ENCODE peak calls at places on chromosomes 7 and 10, in four cellular contexts. M is renal cortical epithelial cell; V is EH; U is activated naive CD8-positive, alpha-beta T cell treated with anti-CD3 and anti-CD28 coated beads for 36 hours. W is an unnamed sample.

GRCh38 chr10:16992611-16993119 is 136.9 kb downstream of the CUBN start:
- DNase-seq in U (no peak), M (no peak), V (peak), W (no peak)

GRCh38 chr7:149209518-149210269 is 14.3 kb downstream of the ZNF282 start:
- DNase-seq in M (peak), V (peak), U (peak), W (peak)

GRCh38 chr10:97849491-97850402 is at the start of gene GOLGA7B:
- DNase-seq in U (peak), M (no peak), V (peak), W (peak)

GRCh38 chr10:85995791-85996190 is 370.8 kb downstream of the GRID1 start:
- DNase-seq in V (peak), M (peak), U (peak), W (no peak)

GRCh38 chr7:132290021-132290420 is 286.2 kb downstream of the PLXNA4 start:
- DNase-seq in M (no peak), V (no peak), U (no peak), W (no peak)

GRCh38 chr10:119396709-119397071 is 145.8 kb downstream of the RGS10 start:
- DNase-seq in M (no peak), V (no peak), U (no peak), W (no peak)

GRCh38 chr7:35685781-35686180 is 9.2 kb downstream of the HERPUD2 start:
- DNase-seq in M (no peak), V (no peak), U (no peak), W (no peak)

GRCh38 chr10:79073784-79074432 is 5.1 kb downstream of the ZMIZ1 start:
- DNase-seq in M (peak), U (no peak), V (peak), W (no peak)

GRCh38 chr7:91826377-91826776 is 54.1 kb downstream of the MTERF1 start:
- DNase-seq in U (no peak), M (peak), V (peak), W (no peak)

GRCh38 chr7:26398436-26399308 is 107.0 kb downstream of the SNX10 start:
- DNase-seq in M (peak), V (peak), U (peak), W (peak)

GRCh38 chr10:60167056-60167455 is 222.6 kb downstream of the ANK3 start:
- DNase-seq in U (no peak), V (no peak), M (no peak), W (no peak)

GRCh38 chr10:70559861-70560260 is 42.7 kb downstream of the PRF1 start:
- DNase-seq in M (no peak), U (no peak), V (no peak), W (no peak)

GRCh38 chr7:44375236-44375699 is 49.9 kb upstream of the CAMK2B start:
- DNase-seq in U (no peak), M (no peak), V (no peak), W (no peak)

GRCh38 chr7:159200421-159200820 is 55.8 kb upstream of the VIPR2 start:
- DNase-seq in U (no peak), V (no peak), M (no peak), W (no peak)

GRCh38 chr10:11018426-11018818 is 750 bp downstream of the CELF2 start:
- DNase-seq in U (peak), M (no peak), V (no peak), W (peak)

GRCh38 chr10:24944512-24945255 is 7.7 kb downstream of the PRTFDC1 start:
- DNase-seq in U (no peak), M (peak), V (peak), W (no peak)

GRCh38 chr10:116296358-116296757 is 23.4 kb upstream of the GFRA1 start:
- DNase-seq in V (peak), U (no peak), M (no peak), W (no peak)

GRCh38 chr7:107592361-107593024 is 12.4 kb downstream of the BCAP29 start:
- DNase-seq in M (no peak), V (peak), U (no peak), W (no peak)

GRCh38 chr10:98967601-98968000 is 268.1 kb downstream of the HPSE2 start:
- DNase-seq in V (peak), M (no peak), U (no peak), W (no peak)

GRCh38 chr7:99500637-99501009 is 542 bp upstream of the ZNF394 start:
- DNase-seq in M (no peak), V (no peak), U (no peak), W (no peak)

GRCh38 chr7:97407106-97407505 is 289.6 kb downstream of the SDHAF3 start:
- DNase-seq in V (no peak), U (no peak), M (no peak), W (no peak)

GRCh38 chr10:15068802-15069201 is 19.8 kb downstream of the ACBD7 start:
- DNase-seq in V (peak), U (no peak), M (no peak), W (no peak)

GRCh38 chr7:122887198-122887597 is 938 bp upstream of the CADPS2 start:
- DNase-seq in U (no peak), M (peak), V (peak), W (no peak)

GRCh38 chr10:11874568-11875182 is 51.5 kb downstream of the PROSER2 start:
- DNase-seq in V (peak), U (peak), M (peak), W (peak)

GRCh38 chr10:97869091-97870042 is 19.7 kb downstream of the GOLGA7B start:
- DNase-seq in V (peak), U (peak), M (peak), W (peak)

GRCh38 chr7:90618880-90619279 is 22.8 kb downstream of the CDK14 start:
- DNase-seq in M (no peak), U (no peak), V (no peak), W (no peak)

GRCh38 chr7:120302190-120302589 is 29.2 kb downstream of the KCND2 start:
- DNase-seq in U (no peak), V (no peak), M (no peak), W (no peak)

W was measured in activated T-cell treated with anti-CD3 and anti-CD28 coated beads, Interleukin-2, amount 50 U/mL, for 1 hour.